ENCODE peak calls at places on chromosomes 1 and 21, in six cellular contexts. D is tibial artery; G is AG04450; N is stomach; R is Peyer's patch; W is CD8-positive, alpha-beta T cell. H is an unnamed sample. For H3K27me3, the result is how much of the 10 kb centered on the place peaks cover.

GRCh38 chr1:155073377-155074272 is 5.0 kb upstream of the EFNA3 start:
- DNase-seq in D (no peak), G (no peak), N (no peak), R (no peak), W (no peak), H (no peak)

GRCh38 chr1:45542591-45542990 is 8.0 kb upstream of the AKR1A1 start:
- DNase-seq in D (no peak), G (no peak), N (peak), R (no peak), W (no peak), H (no peak)

GRCh38 chr1:246513619-246514343 is 6.7 kb upstream of the SMYD3 start:
- DNase-seq in D (no peak), G (no peak), N (no peak), R (no peak), W (no peak), H (no peak)

GRCh38 chr1:10050611-10051010 is 17.9 kb downstream of the UBE4B start:
- DNase-seq in D (peak), G (no peak), N (no peak), R (no peak), W (no peak), H (no peak)

GRCh38 chr1:208917719-208918118 is 665.8 kb upstream of the CAMK1G start:
- DNase-seq in D (no peak), G (no peak), N (no peak), R (no peak), W (no peak), H (no peak)

GRCh38 chr1:10838541-10838940 is 42.1 kb upstream of the CASZ1 start:
- DNase-seq in D (no peak), G (no peak), N (no peak), R (no peak), W (no peak), H (no peak)

GRCh38 chr1:7705048-7705907 is 65.8 kb upstream of the VAMP3 start:
- DNase-seq in D (peak), G (no peak), N (peak), R (peak), W (peak), H (peak)

GRCh38 chr1:236522937-236523703 is 662 bp upstream of the LGALS8 start:
- DNase-seq in D (peak), G (no peak), N (peak), R (no peak), W (no peak), H (no peak)

GRCh38 chr1:89126602-89127001 is 688 bp upstream of the GBP2 start:
- DNase-seq in D (no peak), G (no peak), N (no peak), R (no peak), W (no peak), H (peak)

GRCh38 chr1:29271724-29272123 is 35.4 kb downstream of the PTPRU start:
- DNase-seq in D (peak), G (no peak), N (peak), R (no peak), W (no peak), H (no peak)

GRCh38 chr1:56446531-56447098 is 132.7 kb downstream of the PLPP3 start:
- DNase-seq in D (peak), G (no peak), N (no peak), R (no peak), W (no peak), H (no peak)

GRCh38 chr1:178094752-178095645 is 1.1 kb downstream of the RASAL2 start:
- DNase-seq in D (no peak), G (no peak), N (no peak), R (no peak), W (no peak), H (no peak)

GRCh38 chr1:243799908-243800307 is 50.1 kb downstream of the AKT3 start:
- DNase-seq in D (no peak), G (no peak), N (no peak), R (no peak), W (no peak), H (no peak)

GRCh38 chr1:18305182-18305795 is 175.4 kb upstream of the KLHDC7A start:
- DNase-seq in D (no peak), G (no peak), N (no peak), R (no peak), W (no peak), H (no peak)

GRCh38 chr1:224431726-224432125 is 2.9 kb downstream of the WDR26 start:
- DNase-seq in D (no peak), G (no peak), N (no peak), R (no peak), W (no peak), H (no peak)

GRCh38 chr21:43329361-43330269 is 97.3 kb downstream of the SIK1 start:
- DNase-seq in D (no peak), G (no peak), N (no peak), R (no peak), W (no peak), H (no peak)

GRCh38 chr1:24309762-24310485 is 9.2 kb upstream of the GRHL3 start:
- DNase-seq in D (no peak), G (no peak), N (no peak), R (no peak), W (no peak), H (no peak)

GRCh38 chr1:227934476-227935313 is 13.0 kb downstream of the WNT9A start:
- DNase-seq in D (peak), G (no peak), N (no peak), R (no peak), W (no peak), H (no peak)

GRCh38 chr1:28370220-28371010 is 875 bp downstream of the PHACTR4 start:
- DNase-seq in D (peak), G (no peak), N (no peak), R (peak), W (peak), H (peak)

GRCh38 chr1:231053493-231054162 is 13.6 kb upstream of the FAM89A start:
- DNase-seq in D (no peak), G (peak), N (peak), R (peak), W (no peak), H (no peak)

GRCh38 chr1:17676387-17677060 is 78.6 kb upstream of the ACTL8 start:
- DNase-seq in D (no peak), G (no peak), N (no peak), R (no peak), W (no peak), H (no peak)

DNA sequence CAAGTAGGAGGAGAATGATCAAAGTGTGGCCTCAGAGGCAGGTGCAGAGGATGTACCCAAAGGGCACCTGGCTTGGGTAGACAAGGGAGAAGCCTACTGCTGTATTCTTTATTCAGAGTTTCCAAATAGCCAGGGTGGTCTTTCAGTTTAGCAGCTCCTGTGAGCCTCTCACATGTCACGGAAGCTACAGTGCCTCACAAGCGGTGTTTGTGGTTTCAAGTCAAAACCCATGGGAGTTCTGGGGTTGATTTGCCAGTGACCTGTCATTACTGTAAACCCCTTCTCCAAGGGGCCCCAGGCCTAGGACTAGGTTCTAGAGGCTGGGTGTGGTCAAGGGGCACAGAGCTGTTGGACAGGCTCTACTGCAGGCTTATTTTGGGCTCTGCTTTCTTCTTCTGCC is 10.2 kb upstream of the IL10 start:
- DNase-seq in D (no peak), G (no peak), N (no peak), R (peak), W (no peak), H (no peak)
- TF ChIP-seq CTCF in D (no peak), G (no peak), N (no peak), R (no peak), W (no peak), H (no peak)

GRCh38 chr1:61079898-61080336 is 2.4 kb upstream of the NFIA start:
- DNase-seq in D (peak), G (peak), N (peak), R (no peak), W (no peak), H (no peak)

GRCh38 chr1:61079276-61079897 is 3.0 kb upstream of the NFIA start:
- DNase-seq in D (no peak), G (no peak), N (no peak), R (no peak), W (no peak), H (no peak)

GRCh38 chr1:61081135-61081636 is 1.2 kb upstream of the NFIA start:
- DNase-seq in D (no peak), G (no peak), N (no peak), R (no peak), W (no peak), H (no peak)

GRCh38 chr1:61081637-61082335 is 575 bp upstream of the NFIA start:
- DNase-seq in D (peak), G (no peak), N (peak), R (peak), W (peak), H (peak)

DNA sequence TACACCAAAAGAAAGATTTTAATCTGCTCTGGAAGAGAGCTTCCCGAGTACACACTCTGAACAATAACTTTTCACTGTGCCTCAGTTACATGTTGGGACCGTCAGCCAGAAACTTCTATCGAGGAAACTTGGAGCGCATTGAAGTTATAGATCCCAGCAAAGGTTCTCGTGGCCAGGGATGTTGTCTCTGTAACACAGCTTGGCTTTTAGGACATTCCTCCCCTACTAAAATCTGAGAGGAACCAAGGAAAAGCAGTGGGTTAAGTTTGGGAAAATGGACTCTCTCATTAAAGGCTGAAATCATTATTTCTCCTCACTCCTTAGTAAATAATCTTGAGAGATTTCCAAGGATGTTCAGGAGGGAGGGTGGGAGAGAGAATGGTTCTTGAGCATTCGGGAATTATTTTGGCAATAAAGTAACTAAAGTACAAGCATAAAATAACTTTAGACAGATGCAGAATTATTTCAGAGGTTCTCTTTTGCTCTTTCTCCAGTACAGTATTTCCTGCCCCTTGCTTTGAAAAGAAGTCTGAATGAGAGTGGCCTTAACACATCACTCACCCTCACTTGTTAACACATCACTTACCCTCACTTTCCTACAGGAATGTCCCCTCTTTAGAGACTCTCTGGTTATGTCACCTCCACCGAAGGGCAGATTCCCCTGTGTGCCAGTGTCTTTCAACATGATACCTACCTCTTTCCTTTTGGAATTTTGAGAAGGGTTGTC is 1.8 kb upstream of the NFIA start:
- DNase-seq in D (no peak), G (no peak), N (no peak), R (no peak), W (no peak), H (no peak)
- H3K27me3 ChIP-seq in D (under half), G (under half), N (under half), R (under half), W (under half), H (under half)

DNA sequence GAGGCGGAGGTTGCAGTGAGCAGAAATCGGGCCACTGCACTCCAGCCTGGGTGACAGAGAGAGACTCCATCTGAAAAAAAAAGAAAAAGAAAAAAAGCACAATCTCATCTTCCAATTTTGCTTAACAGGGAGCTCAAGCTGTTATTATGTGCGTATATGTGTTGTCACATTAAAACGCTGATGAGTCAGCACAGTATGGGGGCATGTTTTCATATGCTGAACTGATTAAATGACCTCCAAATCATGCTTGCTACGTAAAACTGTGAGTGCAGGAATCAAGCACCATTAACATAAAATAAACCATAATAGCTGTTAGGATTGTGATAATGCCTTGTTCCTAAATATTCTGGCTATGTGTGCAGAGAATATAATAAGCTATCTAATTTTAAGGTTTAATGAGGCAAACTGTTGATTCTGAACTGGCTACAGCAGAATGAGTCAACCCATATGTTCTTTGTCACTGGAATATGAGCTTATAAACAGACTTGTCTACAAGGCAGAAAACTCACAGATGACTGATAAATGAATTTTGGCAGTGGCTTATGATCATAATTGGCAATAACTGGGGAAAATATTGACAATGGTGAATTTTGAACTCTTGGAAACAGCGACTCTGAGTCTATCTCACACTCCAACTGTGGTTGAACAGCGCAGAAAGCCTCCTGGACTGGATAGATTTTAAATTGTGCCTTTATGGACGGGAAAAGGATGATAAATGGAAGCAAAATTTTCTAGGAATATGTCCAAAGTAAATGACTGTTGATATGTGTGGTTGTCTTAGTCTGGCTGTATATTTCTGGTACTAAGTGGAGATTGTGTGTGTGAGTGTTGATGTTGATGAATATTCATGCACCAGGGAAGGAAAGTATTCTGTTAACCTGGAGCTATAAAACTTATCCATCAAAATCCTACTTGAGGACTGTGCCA is 75.4 kb downstream of the VCAM1 start:
- DNase-seq in D (no peak), G (no peak), N (no peak), R (no peak), W (no peak), H (no peak)
- H3K27ac ChIP-seq in D (no peak), G (no peak), N (no peak), R (no peak), W (no peak), H (no peak)

GRCh38 chr1:87120779-87121178 is 206.3 kb downstream of the HS2ST1 start:
- DNase-seq in D (no peak), G (no peak), N (no peak), R (no peak), W (no peak), H (no peak)
- TF ChIP-seq CTCF in D (no peak), G (peak), N (no peak), R (no peak), W (no peak), H (no peak)

DNA sequence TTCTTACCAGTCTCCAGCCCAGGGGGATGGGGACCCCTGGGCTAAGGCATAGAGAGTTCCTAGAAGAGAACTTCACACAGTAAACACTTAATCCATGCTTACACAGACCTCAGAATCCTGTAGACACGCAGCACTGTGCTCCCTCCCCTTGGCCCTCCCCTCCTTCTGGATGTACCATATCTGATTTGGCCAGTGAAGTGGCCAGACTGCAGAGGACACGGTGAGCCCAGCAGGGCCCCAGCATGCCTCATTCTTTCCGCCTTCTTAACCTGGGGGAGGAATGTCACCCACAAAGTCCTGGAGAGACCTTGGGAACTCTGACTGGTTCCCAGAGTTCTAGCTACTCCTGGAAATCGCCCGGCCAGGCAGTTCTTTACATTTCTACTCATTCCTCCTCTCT is 74.3 kb upstream of the KCND3 start:
- DNase-seq in D (no peak), G (no peak), N (no peak), R (no peak), W (no peak), H (no peak)
- H3K27me3 ChIP-seq in D (under half), G (under half), N (under half), R (under half), W (under half), H (under half)

GRCh38 chr1:153880024-153880423 is 42.7 kb downstream of the GATAD2B start:
- DNase-seq in D (no peak), G (no peak), N (no peak), R (no peak), W (no peak), H (no peak)
- H3K27ac ChIP-seq in D (no peak), G (no peak), N (peak), R (no peak), W (no peak), H (no peak)

GRCh38 chr1:65457868-65458267 is 37.4 kb downstream of the LEPR start:
- DNase-seq in D (no peak), G (no peak), N (no peak), R (no peak), W (no peak), H (no peak)

GRCh38 chr1:65458730-65459396 is 38.4 kb downstream of the LEPR start:
- DNase-seq in D (no peak), G (no peak), N (no peak), R (no peak), W (no peak), H (no peak)

GRCh38 chr1:65456481-65456880 is 36.0 kb downstream of the LEPR start:
- DNase-seq in D (no peak), G (no peak), N (no peak), R (no peak), W (no peak), H (no peak)

DNA sequence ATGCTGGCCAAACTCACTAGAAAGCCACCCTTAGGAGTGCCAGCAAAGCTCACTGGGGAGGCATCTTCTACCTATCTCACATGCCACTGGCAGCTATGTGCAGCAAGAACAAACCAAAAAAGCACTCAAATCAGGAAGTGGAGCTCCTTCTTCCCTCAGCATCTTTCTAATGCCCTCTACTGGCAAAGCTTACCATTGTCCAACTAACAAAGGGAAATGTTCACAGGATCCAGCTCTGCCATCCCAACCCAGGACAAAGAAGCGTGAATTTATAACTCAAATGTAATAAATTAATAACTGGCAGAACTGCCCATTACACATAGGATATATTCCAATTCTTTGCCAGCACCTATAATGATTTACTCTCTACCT is 38.9 kb downstream of the LEPR start:
- DNase-seq in D (no peak), G (no peak), N (no peak), R (no peak), W (no peak), H (no peak)
- TF ChIP-seq CTCF in D (peak), G (peak), N (no peak), R (peak), W (no peak), H (peak)

GRCh38 chr1:21669033-21669286 is 197 bp downstream of the RAP1GAP start:
- DNase-seq in D (no peak), G (no peak), N (no peak), R (no peak), W (no peak), H (no peak)
- H3K27me3 ChIP-seq in D (half or more), G (half or more), N (under half), R (under half), W (under half), H (under half)

GRCh38 chr1:61639937-61640336 is 85.0 kb downstream of the TM2D1 start:
- DNase-seq in D (no peak), G (no peak), N (no peak), R (no peak), W (no peak), H (no peak)

GRCh38 chr1:61637470-61637869 is 87.5 kb downstream of the TM2D1 start:
- DNase-seq in D (no peak), G (no peak), N (no peak), R (no peak), W (no peak), H (no peak)

GRCh38 chr1:61638296-61638695 is 86.6 kb downstream of the TM2D1 start:
- DNase-seq in D (no peak), G (no peak), N (no peak), R (no peak), W (no peak), H (no peak)

GRCh38 chr1:61640531-61641125 is 84.3 kb downstream of the TM2D1 start:
- DNase-seq in D (no peak), G (no peak), N (no peak), R (no peak), W (no peak), H (no peak)

GRCh38 chr1:61639218-61639617 is 85.7 kb downstream of the TM2D1 start:
- DNase-seq in D (no peak), G (no peak), N (no peak), R (no peak), W (no peak), H (no peak)
- H3K27ac ChIP-seq in D (peak), G (no peak), N (peak), R (peak), W (no peak), H (no peak)

GRCh38 chr1:234691567-234691966 is 81.6 kb upstream of the IRF2BP2 start:
- DNase-seq in D (no peak), G (no peak), N (no peak), R (no peak), W (no peak), H (no peak)
- TF ChIP-seq CTCF in D (peak), G (peak), N (peak), R (peak), W (peak), H (peak)

H was measured in CD4-positive, alpha-beta T cell.